ENCODE peak calls at places on chromosomes 7 and 10, in eight cellular contexts. I is HCT116, H is kidney epithelial cell, X is fibroblast of pulmonary artery, F is uterus, T is astrocyte of the spinal cord, Y is brain microvascular endothelial cell, V is heart left ventricle. P is an unnamed sample.

GRCh38 chr7:147539685-147540084 is 1050.9 kb upstream of the C7orf33 start:
- DNase-seq in I (no peak), H (no peak), X (no peak), F (no peak), T (no peak), Y (no peak), V (no peak), P (no peak)

GRCh38 chr7:50679218-50680007 is 103.3 kb downstream of the GRB10 start:
- DNase-seq in I (peak; percentile 18), H (no peak), X (peak; percentile 72), F (no peak), T (peak; percentile 45), Y (no peak), V (no peak), P (no peak)

GRCh38 chr7:84393776-84394175 is 199.2 kb upstream of the SEMA3A start:
- DNase-seq in I (no peak), H (no peak), X (peak; percentile 7), F (no peak), T (peak; percentile 32), Y (no peak), V (no peak), P (no peak)

GRCh38 chr10:45246522-45246921 is 68.9 kb downstream of the OR13A1 start:
- DNase-seq in I (no peak), H (no peak), X (no peak), F (no peak), T (no peak), Y (no peak), V (no peak), P (no peak)

GRCh38 chr7:151694828-151695580 is 175.3 kb upstream of the RHEB start:
- DNase-seq in I (no peak), H (no peak), X (no peak), F (no peak), T (no peak), Y (no peak), V (peak; percentile 80), P (peak; percentile 16)

GRCh38 chr7:99798972-99799371 is 15.0 kb upstream of the CYP3A4 start:
- DNase-seq in I (no peak), H (no peak), X (no peak), F (no peak), T (no peak), Y (no peak), V (no peak), P (no peak)

GRCh38 chr7:71484381-71484780 is 352.4 kb downstream of the GALNT17 start:
- DNase-seq in I (no peak), H (no peak), X (no peak), F (no peak), T (no peak), Y (peak; percentile 67), V (no peak), P (no peak)

GRCh38 chr10:119595134-119595714 is 1.5 kb downstream of the TIAL1 start:
- DNase-seq in I (no peak), H (peak; percentile 25), X (peak; percentile 49), F (no peak), T (peak; percentile 47), Y (peak; percentile 14), V (no peak), P (no peak)

GRCh38 chr7:142890838-142891485 is 5.4 kb upstream of the TRPV6 start:
- DNase-seq in I (no peak), H (no peak), X (no peak), F (no peak), T (no peak), Y (no peak), V (no peak), P (no peak)

GRCh38 chr7:92835851-92836488 is 403 bp downstream of the CDK6 start:
- DNase-seq in I (no peak), H (no peak), X (peak; percentile 40), F (peak; percentile 18), T (peak; percentile 45), Y (peak; percentile 26), V (no peak), P (peak; percentile 62)

GRCh38 chr10:97180986-97181385 is 4.8 kb downstream of the SLIT1 start:
- DNase-seq in I (no peak), H (no peak), X (no peak), F (no peak), T (no peak), Y (no peak), V (no peak), P (no peak)

GRCh38 chr10:47196691-47197090 is 103.3 kb upstream of the GDF10 start:
- DNase-seq in I (no peak), H (no peak), X (no peak), F (no peak), T (no peak), Y (no peak), V (no peak), P (no peak)

GRCh38 chr7:146057958-146058357 is 58.6 kb upstream of the CNTNAP2 start:
- DNase-seq in I (no peak), H (no peak), X (no peak), F (no peak), T (no peak), Y (no peak), V (no peak), P (no peak)

GRCh38 chr7:146053492-146053891 is 63.1 kb upstream of the CNTNAP2 start:
- DNase-seq in I (no peak), H (no peak), X (no peak), F (no peak), T (no peak), Y (peak; percentile 18), V (no peak), P (no peak)

DNA sequence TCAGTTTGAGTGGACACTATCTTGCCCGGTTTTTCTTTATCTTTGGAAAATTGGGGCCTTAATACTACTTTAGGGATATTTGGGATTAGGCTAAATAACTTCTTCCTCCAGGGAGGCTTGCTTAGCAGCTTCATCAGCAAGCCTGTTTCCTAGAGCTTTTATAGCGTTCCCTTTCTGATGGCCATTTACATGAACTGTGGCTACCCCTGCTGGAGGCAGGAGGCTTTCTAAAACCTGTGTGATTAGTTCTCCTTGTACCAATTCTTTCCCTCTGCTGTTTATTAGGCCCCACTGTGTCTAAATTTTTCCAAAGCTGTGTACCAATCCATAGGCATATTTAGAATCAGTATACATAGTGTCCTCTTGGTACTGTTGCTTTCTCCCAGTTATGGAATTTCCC is 61.7 kb upstream of the CNTNAP2 start:
- DNase-seq in I (no peak), H (no peak), X (no peak), F (no peak), T (no peak), Y (no peak), V (no peak), P (no peak)
- TF ChIP-seq CTCF in I (no peak), H (no peak), X (no peak), F (no peak), T (no peak), Y (peak; percentile 29), V (no peak), P (no peak)

DNA sequence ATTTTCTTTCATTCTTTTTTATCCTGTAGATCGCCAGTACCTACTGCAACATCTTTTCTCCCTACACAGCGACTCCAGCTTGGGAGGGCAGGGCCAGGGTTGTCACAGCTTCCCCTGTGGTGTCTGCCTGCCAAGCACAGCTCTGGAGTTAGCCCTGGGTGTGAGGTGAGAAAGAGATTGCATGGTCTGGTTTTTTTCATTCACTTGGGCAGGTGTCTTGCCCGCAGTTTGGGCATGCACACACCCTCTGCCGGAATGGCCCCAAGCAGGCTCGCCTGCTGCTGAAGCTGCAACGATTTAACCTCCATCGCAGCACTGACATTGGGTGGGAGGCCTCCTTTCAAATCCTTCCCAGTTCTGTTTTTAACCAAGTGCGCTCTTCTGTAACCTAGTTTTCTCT is 132.8 kb downstream of the WNT2 start:
- DNase-seq in I (no peak), H (no peak), X (no peak), F (no peak), T (no peak), Y (no peak), V (no peak), P (no peak)
- TF ChIP-seq CTCF in I (no peak), H (no peak), X (no peak), F (no peak), T (no peak), Y (no peak), V (no peak), P (no peak)

GRCh38 chr7:130560972-130561371 is 69.1 kb downstream of the MEST start:
- DNase-seq in I (peak; percentile 26), H (peak; percentile 7), X (peak; percentile 68), F (no peak), T (peak; percentile 7), Y (no peak), V (no peak), P (peak; percentile 8)
- TF ChIP-seq CTCF in I (peak; percentile 54), H (peak; percentile 26), X (peak; percentile 41), F (no peak), T (no peak), Y (peak; percentile 40), V (no peak), P (peak; percentile 38)

DNA sequence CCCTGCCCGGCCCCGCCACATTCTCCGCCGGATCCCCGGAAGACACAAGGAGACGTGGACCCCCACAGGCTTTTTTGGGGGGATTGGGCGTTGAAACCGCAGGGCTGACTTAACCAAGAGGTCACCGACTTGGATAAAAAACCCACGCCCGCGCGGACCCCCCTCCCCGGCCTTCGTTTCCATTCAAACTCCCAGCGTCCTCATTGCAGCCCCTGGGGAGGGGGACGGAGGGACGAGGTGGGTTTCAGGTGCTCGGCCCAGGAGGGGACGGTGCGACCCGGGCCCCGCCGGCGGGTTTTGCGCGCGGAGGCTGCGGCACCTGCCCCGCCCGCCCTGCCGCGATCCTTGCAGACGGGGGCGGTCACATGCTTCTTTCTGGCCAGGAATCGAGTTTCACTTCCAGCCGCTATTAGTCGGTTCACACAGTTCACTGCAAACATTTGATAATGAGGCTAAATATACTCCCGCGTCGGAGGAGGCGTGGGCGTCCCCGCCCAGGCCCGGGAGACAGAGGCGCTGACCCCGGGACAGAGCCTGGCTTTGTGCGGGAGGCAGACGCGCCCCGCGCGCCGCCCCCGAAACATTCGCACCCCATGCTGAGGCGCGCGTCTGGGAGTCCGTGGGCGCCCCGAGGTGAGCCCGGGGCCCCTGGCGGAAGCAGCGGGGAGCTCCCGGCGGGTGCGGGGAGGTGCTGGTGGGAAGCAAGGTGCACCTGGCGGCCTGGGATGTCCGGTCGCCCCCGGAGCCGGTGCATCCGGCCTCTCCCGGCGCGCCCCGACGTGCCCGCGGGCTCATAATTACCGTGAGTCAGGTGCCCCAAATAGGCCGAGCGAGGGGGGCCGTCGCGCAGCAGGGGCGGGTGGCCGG is 2.7 kb upstream of the PDGFA start:
- DNase-seq in I (no peak), H (no peak), X (peak; percentile 28), F (peak; percentile 47), T (peak; percentile 23), Y (no peak), V (no peak), P (peak; percentile 61)
- TF ChIP-seq CTCF in I (no peak), H (no peak), X (no peak), F (no peak), T (no peak), Y (no peak), V (no peak), P (no peak)

DNA sequence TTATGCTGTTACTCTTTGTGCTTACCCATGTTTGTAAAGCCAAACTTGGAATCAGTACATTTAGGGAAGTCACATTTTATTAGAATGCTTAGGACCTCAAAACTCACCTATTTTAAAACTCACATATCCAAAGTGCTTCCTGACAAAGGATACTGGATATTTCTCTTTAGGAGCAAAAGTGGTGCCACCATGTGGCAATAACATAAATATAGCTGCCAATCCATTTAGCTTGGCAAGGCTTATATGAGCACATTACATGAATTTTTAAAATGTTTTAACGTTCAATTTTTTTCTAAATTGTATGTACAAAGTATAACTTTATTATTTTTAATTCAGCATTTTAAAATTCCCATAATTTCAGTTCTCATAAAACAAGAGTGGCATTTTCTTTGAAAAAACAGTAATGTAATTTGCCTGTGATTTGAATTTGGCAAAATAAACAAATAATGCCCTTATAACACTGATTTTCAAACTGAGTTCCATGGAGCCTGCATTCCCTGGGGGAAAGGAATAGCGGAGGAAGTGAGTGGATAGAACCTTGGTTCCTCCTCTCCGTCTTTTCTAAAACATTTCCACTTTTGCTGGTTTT is 75.4 kb downstream of the HDAC9 start:
- DNase-seq in I (peak; percentile 31), H (no peak), X (peak; percentile 74), F (no peak), T (peak; percentile 71), Y (peak; percentile 31), V (no peak), P (no peak)
- TF ChIP-seq CTCF in I (peak; percentile 59), H (peak; percentile 39), X (peak; percentile 58), F (peak; percentile 56), T (peak; percentile 51), Y (peak; percentile 34), V (peak; percentile 16), P (no peak)